ENCODE peak calls at places on chromosomes 5 and 9, in ten cellular contexts. V is SK-N-SH; H is germinal center; A is lung; S is DMS153; W is neural crest cell; F is activated CD4-positive, alpha-beta T cell treated with anti-CD3 and anti-CD28 coated beads, Interleukin-2, amount 50 U/mL, for 1 hour; L is NCI-H345; B is memory B cell; Y is GM06990. E is an unnamed sample.

GRCh38 chr9:107620801-107621200 is 131.2 kb upstream of the KLF4 start:
- DNase-seq in F (no peak), H (no peak), A (no peak), B (no peak), W (no peak), V (no peak), Y (no peak), L (peak), S (no peak), E (no peak)

GRCh38 chr5:74549351-74549750 is 91.2 kb downstream of the ENC1 start:
- DNase-seq in V (no peak), H (no peak), W (no peak), F (no peak), S (no peak), B (no peak), Y (no peak), A (no peak), L (no peak), E (no peak)

GRCh38 chr5:65802820-65803219 is 80.8 kb downstream of the NLN start:
- DNase-seq in H (no peak), B (no peak), A (no peak), L (no peak), V (no peak), W (no peak), Y (no peak), S (no peak), F (no peak), E (no peak)

GRCh38 chr9:133428579-133429215 is 6.5 kb downstream of the ADAMTS13 start:
- DNase-seq in L (peak), B (no peak), F (no peak), H (no peak), W (no peak), A (no peak), Y (no peak), S (peak), V (peak), E (peak)

GRCh38 chr9:68974901-68975300 is 39.0 kb downstream of the PRKACG start:
- DNase-seq in L (no peak), H (no peak), A (no peak), S (no peak), V (no peak), B (no peak), F (no peak), W (no peak), Y (no peak), E (no peak)

GRCh38 chr9:116355153-116355827 is 201.7 kb downstream of the PAPPA start:
- DNase-seq in W (no peak), B (no peak), H (no peak), S (peak), V (no peak), Y (no peak), L (peak), F (no peak), A (no peak), E (no peak)

GRCh38 chr5:169745441-169746146 is 108.5 kb downstream of the DOCK2 start:
- DNase-seq in V (no peak), B (no peak), H (no peak), Y (no peak), W (no peak), L (no peak), S (no peak), F (no peak), A (no peak), E (no peak)

GRCh38 chr9:17793713-17794622 is 215.1 kb downstream of the SH3GL2 start:
- DNase-seq in W (no peak), H (no peak), V (no peak), B (no peak), A (no peak), L (no peak), Y (no peak), S (no peak), F (no peak), E (no peak)

GRCh38 chr9:75239176-75239575 is 150.9 kb downstream of the OSTF1 start:
- DNase-seq in L (peak), S (peak), Y (no peak), B (no peak), V (no peak), A (peak), F (no peak), H (no peak), W (no peak), E (no peak)

GRCh38 chr5:179505636-179506261 is 44.6 kb upstream of the RUFY1 start:
- DNase-seq in V (no peak), Y (no peak), W (no peak), B (no peak), H (no peak), L (no peak), F (no peak), S (no peak), A (no peak), E (peak)

GRCh38 chr5:137141779-137142178 is 357.3 kb downstream of the SPOCK1 start:
- DNase-seq in S (no peak), Y (no peak), F (no peak), B (no peak), A (no peak), V (no peak), H (no peak), W (no peak), L (peak), E (no peak)

GRCh38 chr5:124630767-124631704 is 115.4 kb downstream of the ZNF608 start:
- DNase-seq in V (no peak), H (no peak), Y (peak), S (no peak), B (no peak), L (no peak), W (no peak), F (no peak), A (no peak), E (no peak)

GRCh38 chr5:60613826-60614225 is 86.1 kb downstream of the DEPDC1B start:
- DNase-seq in H (no peak), F (no peak), Y (no peak), V (no peak), L (no peak), A (no peak), B (no peak), W (no peak), S (no peak), E (no peak)

GRCh38 chr5:125913200-125913599 is 510.0 kb upstream of the GRAMD2B start:
- DNase-seq in H (no peak), W (no peak), S (no peak), L (no peak), B (no peak), Y (no peak), F (no peak), V (no peak), A (no peak), E (no peak)

GRCh38 chr9:79256691-79257213 is 315.0 kb upstream of the TLE4 start:
- DNase-seq in W (peak), Y (no peak), F (no peak), V (no peak), H (no peak), L (no peak), S (peak), B (no peak), A (no peak), E (no peak)

GRCh38 chr5:103461223-103461622 is 101.4 kb downstream of the NUDT12 start:
- DNase-seq in H (no peak), B (no peak), S (no peak), Y (no peak), W (no peak), F (no peak), V (no peak), L (no peak), A (no peak), E (no peak)

GRCh38 chr5:171425596-171426244 is 6.3 kb downstream of the FGF18 start:
- DNase-seq in H (no peak), A (no peak), L (no peak), S (no peak), V (peak), W (no peak), B (no peak), Y (no peak), F (no peak), E (no peak)

GRCh38 chr9:82810902-82811301 is 252.0 kb downstream of the RASEF start:
- DNase-seq in S (peak), H (no peak), W (no peak), A (no peak), V (no peak), L (no peak), F (no peak), Y (no peak), B (no peak), E (no peak)

E was measured in H7.